ENCODE peak calls at places on chromosomes 6 and 20, in four cellular contexts. One of them, this sample, is unnamed. For H3K9me3, the result is how much of the 10 kb centered on the place peaks cover.

GRCh38 chr6:91659881-91660280 is 1073.0 kb upstream of the MAP3K7 start:
- DNase-seq in colonic mucosa: no peak
- DNase-seq in body of pancreas: no peak
- DNase-seq in stomach: no peak
- DNase-seq in this sample: no peak

GRCh38 chr6:27422651-27423332 is 34.2 kb downstream of the ZNF391 start:
- DNase-seq in colonic mucosa: no peak
- DNase-seq in stomach: no peak
- DNase-seq in body of pancreas: no peak
- DNase-seq in this sample: peak

GRCh38 chr6:7818480-7819165 is 92.0 kb downstream of the TXNDC5 start:
- DNase-seq in body of pancreas: no peak
- DNase-seq in stomach: no peak
- DNase-seq in colonic mucosa: no peak
- DNase-seq in this sample: peak

GRCh38 chr20:10673176-10673830 is 496 bp downstream of the JAG1 start:
- DNase-seq in body of pancreas: peak
- DNase-seq in colonic mucosa: peak
- DNase-seq in stomach: peak
- DNase-seq in this sample: no peak

GRCh38 chr6:125940691-125941090 is 15.9 kb upstream of the HINT3 start:
- DNase-seq in colonic mucosa: no peak
- DNase-seq in stomach: no peak
- DNase-seq in body of pancreas: no peak
- DNase-seq in this sample: no peak

GRCh38 chr6:15477746-15478145 is 185.1 kb downstream of the DTNBP1 start:
- DNase-seq in stomach: no peak
- DNase-seq in body of pancreas: no peak
- DNase-seq in colonic mucosa: no peak
- DNase-seq in this sample: no peak

GRCh38 chr6:52020961-52021570 is 66.3 kb downstream of the PKHD1 start:
- DNase-seq in colonic mucosa: no peak
- DNase-seq in stomach: no peak
- DNase-seq in body of pancreas: no peak
- DNase-seq in this sample: no peak

GRCh38 chr20:48209102-48209501 is 423.8 kb upstream of the SULF2 start:
- DNase-seq in stomach: no peak
- DNase-seq in body of pancreas: no peak
- DNase-seq in colonic mucosa: no peak
- DNase-seq in this sample: no peak

GRCh38 chr6:19812512-19813119 is 24.6 kb upstream of the ID4 start:
- DNase-seq in colonic mucosa: no peak
- DNase-seq in body of pancreas: peak
- DNase-seq in stomach: no peak
- DNase-seq in this sample: no peak

GRCh38 chr6:10441004-10441654 is 26.3 kb upstream of the TFAP2A start:
- DNase-seq in colonic mucosa: no peak
- DNase-seq in stomach: no peak
- DNase-seq in body of pancreas: no peak
- DNase-seq in this sample: no peak

GRCh38 chr20:35344354-35344837 is 52.2 kb upstream of the FAM83C start:
- DNase-seq in colonic mucosa: peak
- DNase-seq in body of pancreas: peak
- DNase-seq in stomach: peak
- DNase-seq in this sample: peak

GRCh38 chr6:168715643-168716481 is 274.9 kb downstream of the SMOC2 start:
- DNase-seq in stomach: no peak
- DNase-seq in colonic mucosa: no peak
- DNase-seq in body of pancreas: no peak
- DNase-seq in this sample: no peak

GRCh38 chr20:17888044-17888443 is 80.5 kb downstream of the SNX5 start:
- DNase-seq in stomach: no peak
- DNase-seq in colonic mucosa: no peak
- DNase-seq in body of pancreas: no peak
- DNase-seq in this sample: no peak

GRCh38 chr6:165034271-165034741 is 275.1 kb downstream of the C6orf118 start:
- DNase-seq in stomach: no peak
- DNase-seq in body of pancreas: no peak
- DNase-seq in colonic mucosa: no peak
- DNase-seq in this sample: no peak

GRCh38 chr6:138821519-138821918 is 25.6 kb downstream of the ECT2L start:
- DNase-seq in colonic mucosa: no peak
- DNase-seq in body of pancreas: no peak
- DNase-seq in stomach: no peak
- DNase-seq in this sample: no peak

GRCh38 chr20:9225879-9226278 is 157.0 kb downstream of the PLCB4 start:
- DNase-seq in stomach: no peak
- DNase-seq in colonic mucosa: no peak
- DNase-seq in body of pancreas: peak
- DNase-seq in this sample: peak

GRCh38 chr6:167685654-167686053 is 141.1 kb upstream of the AFDN start:
- DNase-seq in colonic mucosa: no peak
- DNase-seq in body of pancreas: no peak
- DNase-seq in stomach: no peak
- DNase-seq in this sample: no peak

GRCh38 chr20:31922181-31922580 is 29.7 kb downstream of the PDRG1 start:
- DNase-seq in colonic mucosa: no peak
- DNase-seq in body of pancreas: no peak
- DNase-seq in stomach: no peak
- DNase-seq in this sample: no peak

DNA sequence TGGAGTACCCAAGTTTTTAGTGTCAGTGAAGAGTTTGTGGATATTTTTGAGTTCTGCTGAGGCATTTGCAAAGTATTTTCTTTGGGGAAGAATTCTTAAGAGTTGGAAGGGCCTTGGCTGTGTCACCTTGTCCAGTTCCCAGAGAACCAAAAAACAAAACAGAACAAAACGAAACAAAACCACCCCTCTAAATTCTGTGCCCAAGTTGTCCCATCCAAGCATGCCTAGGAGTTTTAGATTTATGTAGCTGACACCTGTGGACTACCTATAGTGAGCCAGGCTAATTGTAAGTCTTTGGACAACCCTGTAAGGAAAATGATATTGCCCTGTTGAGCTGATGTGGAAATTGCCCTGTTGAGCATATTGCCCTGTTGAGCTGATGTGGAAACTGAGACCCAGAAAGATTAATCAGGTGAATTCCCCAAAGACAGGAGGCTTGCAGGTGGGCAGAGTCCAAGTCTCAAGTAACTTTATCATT is 1.0 kb upstream of the ECI2 start:
- DNase-seq in colonic mucosa: no peak
- DNase-seq in body of pancreas: no peak
- DNase-seq in stomach: no peak
- DNase-seq in this sample: no peak
- H3K4me3 ChIP-seq in colonic mucosa: peak
- H3K4me3 ChIP-seq in body of pancreas: peak
- H3K4me3 ChIP-seq in stomach: peak
- H3K4me3 ChIP-seq in this sample: peak

DNA sequence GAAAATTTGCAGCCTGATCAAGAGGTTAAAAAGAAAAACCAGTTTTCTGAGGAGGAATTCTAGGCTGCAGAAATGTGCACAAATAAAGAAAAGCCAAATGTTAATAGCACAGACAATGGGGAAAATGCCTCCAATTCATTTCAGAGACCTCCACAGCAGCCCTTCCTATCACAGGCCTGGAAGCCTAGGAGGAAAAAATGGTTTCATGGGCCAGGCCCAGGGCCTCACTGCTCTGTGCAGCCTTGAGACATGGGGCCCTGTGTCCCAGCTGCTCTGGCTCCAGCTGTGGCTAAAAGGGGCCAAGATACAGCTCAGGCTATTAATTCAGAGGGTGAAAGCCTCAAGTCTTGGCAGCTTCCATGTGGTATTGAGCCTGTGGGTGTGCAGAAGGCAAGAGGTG is 18.9 kb downstream of the AHI1 start:
- DNase-seq in stomach: no peak
- DNase-seq in body of pancreas: no peak
- DNase-seq in colonic mucosa: no peak
- DNase-seq in this sample: no peak
- H3K9me3 ChIP-seq in stomach: under half
- H3K9me3 ChIP-seq in body of pancreas: under half
- H3K9me3 ChIP-seq in colonic mucosa: under half
- H3K9me3 ChIP-seq in this sample: under half

DNA sequence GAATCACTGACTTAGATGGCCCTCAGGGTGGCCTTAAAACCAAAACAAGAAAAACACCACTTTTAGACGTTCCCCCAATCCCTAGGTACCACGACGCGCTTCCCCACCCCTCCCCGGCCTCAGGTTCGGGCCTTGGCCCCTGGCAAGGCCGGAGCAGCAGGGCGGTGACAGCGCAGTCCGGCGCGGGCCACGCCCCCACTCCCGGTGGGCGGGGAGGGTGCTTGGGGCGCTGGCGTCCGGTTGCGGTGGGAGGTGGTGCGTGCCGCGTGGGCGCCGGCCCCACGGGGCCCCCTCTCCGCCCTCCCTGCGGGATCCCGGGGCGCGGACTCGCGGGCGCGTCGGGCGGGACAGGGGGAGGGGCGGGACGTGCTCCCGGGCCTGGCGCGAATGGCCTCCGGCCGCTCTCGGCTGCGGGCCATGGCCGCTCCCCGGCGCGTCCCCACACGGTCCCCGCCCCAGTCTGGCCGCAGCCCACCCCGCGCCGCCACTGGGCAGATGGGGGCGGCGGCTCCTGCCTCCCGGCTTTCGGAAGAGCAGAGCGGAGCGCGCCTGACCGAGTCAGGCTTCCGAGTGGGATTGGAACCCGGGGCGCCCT is 852 bp upstream of the PPP1R3G start:
- DNase-seq in stomach: no peak
- DNase-seq in body of pancreas: no peak
- DNase-seq in colonic mucosa: peak
- DNase-seq in this sample: peak
- H3K4me3 ChIP-seq in stomach: peak
- H3K4me3 ChIP-seq in body of pancreas: peak
- H3K4me3 ChIP-seq in colonic mucosa: peak
- H3K4me3 ChIP-seq in this sample: peak

GRCh38 chr20:55538261-55538908 is 466.9 kb downstream of the CBLN4 start:
- DNase-seq in colonic mucosa: no peak
- DNase-seq in body of pancreas: no peak
- DNase-seq in stomach: no peak
- DNase-seq in this sample: no peak

GRCh38 chr20:55544638-55545037 is 460.7 kb downstream of the CBLN4 start:
- DNase-seq in stomach: no peak
- DNase-seq in body of pancreas: no peak
- DNase-seq in colonic mucosa: no peak
- DNase-seq in this sample: no peak

GRCh38 chr20:55535366-55535765 is 470.0 kb downstream of the CBLN4 start:
- DNase-seq in stomach: no peak
- DNase-seq in body of pancreas: no peak
- DNase-seq in colonic mucosa: no peak
- DNase-seq in this sample: no peak

GRCh38 chr20:55540486-55540885 is 464.8 kb downstream of the CBLN4 start:
- DNase-seq in stomach: no peak
- DNase-seq in colonic mucosa: no peak
- DNase-seq in body of pancreas: no peak
- DNase-seq in this sample: no peak

GRCh38 chr20:55540013-55540412 is 465.3 kb downstream of the CBLN4 start:
- DNase-seq in stomach: no peak
- DNase-seq in colonic mucosa: no peak
- DNase-seq in body of pancreas: no peak
- DNase-seq in this sample: no peak
- H3K9me3 ChIP-seq in stomach: under half
- H3K9me3 ChIP-seq in colonic mucosa: under half
- H3K9me3 ChIP-seq in body of pancreas: under half
- H3K9me3 ChIP-seq in this sample: under half

GRCh38 chr20:2753456-2754040 is 46.9 kb downstream of the CPXM1 start:
- DNase-seq in colonic mucosa: no peak
- DNase-seq in body of pancreas: no peak
- DNase-seq in stomach: no peak
- DNase-seq in this sample: no peak

GRCh38 chr20:2754426-2754825 is 46.0 kb downstream of the CPXM1 start:
- DNase-seq in stomach: no peak
- DNase-seq in colonic mucosa: no peak
- DNase-seq in body of pancreas: no peak
- DNase-seq in this sample: no peak

GRCh38 chr20:2751868-2752630 is 48.4 kb downstream of the CPXM1 start:
- DNase-seq in stomach: peak
- DNase-seq in colonic mucosa: no peak
- DNase-seq in body of pancreas: peak
- DNase-seq in this sample: no peak

GRCh38 chr20:2751347-2751867 is 49.0 kb downstream of the CPXM1 start:
- DNase-seq in colonic mucosa: peak
- DNase-seq in body of pancreas: peak
- DNase-seq in stomach: no peak
- DNase-seq in this sample: no peak

GRCh38 chr20:2752631-2753455 is 47.6 kb downstream of the CPXM1 start:
- DNase-seq in body of pancreas: peak
- DNase-seq in stomach: no peak
- DNase-seq in colonic mucosa: peak
- DNase-seq in this sample: no peak
- H3K4me3 ChIP-seq in body of pancreas: no peak
- H3K4me3 ChIP-seq in stomach: peak
- H3K4me3 ChIP-seq in colonic mucosa: peak
- H3K4me3 ChIP-seq in this sample: peak

GRCh38 chr6:109949281-109950065 is 28.6 kb upstream of the GPR6 start:
- DNase-seq in body of pancreas: no peak
- DNase-seq in colonic mucosa: no peak
- DNase-seq in stomach: no peak
- DNase-seq in this sample: no peak

GRCh38 chr6:109945091-109945490 is 33.0 kb upstream of the GPR6 start:
- DNase-seq in body of pancreas: no peak
- DNase-seq in stomach: no peak
- DNase-seq in colonic mucosa: no peak
- DNase-seq in this sample: no peak

GRCh38 chr6:109947001-109947400 is 31.1 kb upstream of the GPR6 start:
- DNase-seq in stomach: no peak
- DNase-seq in body of pancreas: no peak
- DNase-seq in colonic mucosa: no peak
- DNase-seq in this sample: no peak

GRCh38 chr6:109939654-109940053 is 38.5 kb upstream of the GPR6 start:
- DNase-seq in stomach: no peak
- DNase-seq in colonic mucosa: no peak
- DNase-seq in body of pancreas: no peak
- DNase-seq in this sample: no peak

DNA sequence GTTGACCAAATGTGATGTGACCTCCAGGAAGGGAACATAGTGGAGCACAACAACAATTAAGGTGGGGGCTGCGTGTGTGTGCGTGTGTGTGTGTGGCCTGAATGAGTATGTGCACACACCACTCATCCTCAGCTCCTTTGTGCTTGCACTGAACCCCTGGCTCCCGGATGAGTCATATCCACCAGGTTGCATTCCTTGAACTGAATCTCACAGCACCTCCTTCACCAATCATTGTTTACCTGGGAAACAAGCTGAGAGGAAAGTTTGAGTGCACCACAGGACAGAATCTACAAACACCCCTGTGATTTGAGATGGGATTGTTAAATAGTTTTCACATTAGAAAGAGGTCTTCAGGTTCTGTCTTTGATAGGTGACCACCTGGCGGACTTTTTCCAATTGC is 33.7 kb upstream of the GPR6 start:
- DNase-seq in body of pancreas: no peak
- DNase-seq in stomach: no peak
- DNase-seq in colonic mucosa: no peak
- DNase-seq in this sample: no peak
- H3K9me3 ChIP-seq in body of pancreas: under half
- H3K9me3 ChIP-seq in stomach: under half
- H3K9me3 ChIP-seq in colonic mucosa: under half
- H3K9me3 ChIP-seq in this sample: under half

This sample was measured in left ventricle myocardium inferior.